ENCODE peak calls at places on chromosomes 2 and 18, in nine cellular contexts. M is psoas muscle; P is Peyer's patch; N is Panc1; D is tibial artery; G is heart right ventricle; T is cardiac fibroblast; Q is CD8-positive, alpha-beta T cell; E is PC-3. U is an unnamed sample.

GRCh38 chr2:101150306-101151140 is 659 bp downstream of the TBC1D8 start:
- DNase-seq in Q (no peak), P (peak), G (peak), E (peak), N (no peak), D (peak), T (peak), M (peak), U (peak)

GRCh38 chr2:58182527-58182926 is 58.6 kb downstream of the FANCL start:
- DNase-seq in D (no peak), N (no peak), P (no peak), Q (no peak), G (no peak), M (no peak), E (peak), T (peak), U (no peak)

GRCh38 chr2:95799892-95800291 is 191.7 kb downstream of the ANKRD36C start:
- DNase-seq in G (peak), P (peak), N (no peak), D (no peak), E (no peak), M (no peak), T (no peak), Q (no peak), U (no peak)

GRCh38 chr2:138079976-138080375 is 115.7 kb downstream of the HNMT start:
- DNase-seq in M (no peak), T (peak), D (no peak), P (no peak), E (peak), Q (no peak), G (no peak), N (no peak), U (no peak)

GRCh38 chr2:24919977-24920812 is at the start of gene ADCY3:
- DNase-seq in Q (peak), M (peak), D (peak), N (no peak), T (no peak), P (peak), G (peak), E (peak), U (peak)

GRCh38 chr2:232367016-232367415 is 11.5 kb upstream of the ALPP start:
- DNase-seq in E (no peak), T (no peak), D (peak), P (no peak), Q (no peak), G (no peak), M (no peak), N (no peak), U (no peak)

GRCh38 chr18:71212222-71212621 is 923.4 kb downstream of the SOCS6 start:
- DNase-seq in N (no peak), G (no peak), Q (no peak), M (no peak), E (no peak), T (no peak), D (no peak), P (no peak), U (no peak)

GRCh38 chr2:128413718-128414341 is 95.2 kb upstream of the HS6ST1 start:
- DNase-seq in T (no peak), Q (no peak), M (no peak), P (no peak), D (peak), E (no peak), N (no peak), G (no peak), U (peak)

GRCh38 chr2:160700006-160700405 is 206.4 kb upstream of the RBMS1 start:
- DNase-seq in D (no peak), G (no peak), Q (no peak), E (no peak), T (no peak), N (no peak), P (no peak), M (no peak), U (peak)

GRCh38 chr2:233387667-233388528 is 33.6 kb downstream of the DGKD start:
- DNase-seq in P (no peak), M (peak), E (no peak), D (peak), G (peak), Q (no peak), T (peak), N (no peak), U (peak)

GRCh38 chr2:144510206-144510991 is 9.5 kb downstream of the ZEB2 start:
- DNase-seq in E (no peak), Q (peak), M (no peak), D (peak), T (peak), P (no peak), G (no peak), N (no peak), U (peak)

GRCh38 chr2:109028280-109028679 is 39.3 kb upstream of the EDAR start:
- DNase-seq in D (no peak), M (no peak), G (no peak), T (no peak), Q (no peak), N (no peak), E (no peak), P (no peak), U (no peak)

GRCh38 chr18:23871410-23871809 is 143.1 kb upstream of the TTC39C start:
- DNase-seq in P (peak), D (no peak), M (no peak), Q (peak), G (peak), E (peak), T (peak), N (no peak), U (no peak)

GRCh38 chr2:48435909-48436308 is 94.0 kb upstream of the STON1 start:
- DNase-seq in M (no peak), T (peak), D (no peak), G (no peak), E (peak), Q (no peak), N (no peak), P (no peak), U (no peak)

GRCh38 chr18:24270937-24271380 is 126.7 kb downstream of the OSBPL1A start:
- DNase-seq in P (no peak), Q (no peak), D (no peak), E (peak), N (no peak), M (no peak), T (peak), G (no peak), U (peak)

GRCh38 chr2:215826838-215827441 is 186.4 kb downstream of the MREG start:
- DNase-seq in M (no peak), T (peak), G (no peak), E (peak), Q (no peak), N (no peak), P (no peak), D (no peak), U (peak)

GRCh38 chr2:194103941-194104655 is 1552.9 kb upstream of the SLC39A10 start:
- DNase-seq in N (no peak), P (no peak), D (no peak), M (no peak), Q (no peak), T (peak), G (no peak), E (no peak), U (no peak)
- H3K4me3 ChIP-seq in N (no peak), P (no peak), D (no peak), M (no peak), Q (no peak), T (no peak), G (no peak), E (no peak), U (no peak)

DNA sequence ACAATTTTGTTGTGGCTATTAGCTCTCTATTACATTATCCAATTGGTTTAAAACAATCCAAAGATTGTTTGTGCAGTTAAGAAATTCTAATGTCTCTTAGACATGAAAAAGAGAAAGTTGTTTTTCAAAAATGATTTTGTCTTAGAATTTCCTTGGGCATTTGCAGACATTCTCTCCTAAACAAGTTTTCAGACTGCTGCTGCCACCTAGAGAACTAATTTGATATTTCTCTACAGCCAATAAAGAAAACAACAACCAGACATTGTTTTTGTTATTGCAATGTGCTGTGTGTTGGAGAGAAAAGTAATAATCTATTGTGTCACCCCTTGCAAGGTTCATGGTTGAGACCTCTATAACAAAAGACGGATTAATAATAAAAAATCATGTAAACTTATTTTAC is 119.0 kb upstream of the SYT4 start:
- DNase-seq in D (no peak), G (no peak), N (no peak), Q (no peak), E (peak), P (no peak), M (no peak), T (peak), U (peak)
- TF ChIP-seq CTCF in D (no peak), G (peak), N (peak), Q (no peak), E (peak), P (no peak), M (peak), T (peak), U (peak)

DNA sequence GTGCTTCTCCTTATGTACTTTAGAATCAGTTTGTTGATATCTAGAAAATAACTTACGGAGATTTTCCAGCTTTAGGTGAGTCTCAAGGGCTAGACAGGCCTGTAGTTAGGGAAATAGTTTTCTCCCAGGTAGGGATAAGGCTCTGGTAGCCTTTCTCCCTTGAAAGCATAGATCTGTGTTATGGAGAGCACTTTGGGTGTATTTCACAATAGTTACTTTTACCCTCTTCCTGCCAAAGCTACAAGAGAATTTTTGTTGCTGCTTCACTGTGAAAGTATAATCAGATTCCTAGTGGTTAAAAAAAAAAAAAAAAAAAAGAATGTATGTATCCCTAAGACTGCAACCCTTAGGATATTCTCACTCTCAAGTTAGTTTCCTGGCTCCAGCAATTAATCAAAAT is 267.5 kb downstream of the PIK3C3 start:
- DNase-seq in T (no peak), D (no peak), G (no peak), N (no peak), Q (no peak), M (no peak), E (no peak), P (no peak), U (no peak)
- H3K4me3 ChIP-seq in T (no peak), D (no peak), G (no peak), N (no peak), Q (no peak), M (no peak), E (no peak), P (no peak), U (no peak)

GRCh38 chr2:102724016-102724490 is 37.8 kb upstream of the TMEM182 start:
- DNase-seq in G (no peak), E (no peak), D (no peak), P (no peak), N (no peak), T (no peak), Q (no peak), M (no peak), U (no peak)

GRCh38 chr2:102726128-102727087 is 35.4 kb upstream of the TMEM182 start:
- DNase-seq in N (no peak), Q (no peak), M (no peak), G (no peak), P (no peak), T (peak), E (no peak), D (no peak), U (no peak)

GRCh38 chr2:102718387-102719316 is 43.2 kb upstream of the TMEM182 start:
- DNase-seq in T (no peak), M (no peak), Q (no peak), D (no peak), N (no peak), G (no peak), P (no peak), E (no peak), U (no peak)

GRCh38 chr2:102724553-102724952 is 37.3 kb upstream of the TMEM182 start:
- DNase-seq in Q (no peak), D (no peak), G (no peak), T (no peak), E (no peak), P (no peak), M (no peak), N (no peak), U (no peak)
- TF ChIP-seq CTCF in Q (no peak), D (no peak), G (no peak), T (no peak), E (no peak), P (no peak), M (no peak), N (no peak), U (no peak)

DNA sequence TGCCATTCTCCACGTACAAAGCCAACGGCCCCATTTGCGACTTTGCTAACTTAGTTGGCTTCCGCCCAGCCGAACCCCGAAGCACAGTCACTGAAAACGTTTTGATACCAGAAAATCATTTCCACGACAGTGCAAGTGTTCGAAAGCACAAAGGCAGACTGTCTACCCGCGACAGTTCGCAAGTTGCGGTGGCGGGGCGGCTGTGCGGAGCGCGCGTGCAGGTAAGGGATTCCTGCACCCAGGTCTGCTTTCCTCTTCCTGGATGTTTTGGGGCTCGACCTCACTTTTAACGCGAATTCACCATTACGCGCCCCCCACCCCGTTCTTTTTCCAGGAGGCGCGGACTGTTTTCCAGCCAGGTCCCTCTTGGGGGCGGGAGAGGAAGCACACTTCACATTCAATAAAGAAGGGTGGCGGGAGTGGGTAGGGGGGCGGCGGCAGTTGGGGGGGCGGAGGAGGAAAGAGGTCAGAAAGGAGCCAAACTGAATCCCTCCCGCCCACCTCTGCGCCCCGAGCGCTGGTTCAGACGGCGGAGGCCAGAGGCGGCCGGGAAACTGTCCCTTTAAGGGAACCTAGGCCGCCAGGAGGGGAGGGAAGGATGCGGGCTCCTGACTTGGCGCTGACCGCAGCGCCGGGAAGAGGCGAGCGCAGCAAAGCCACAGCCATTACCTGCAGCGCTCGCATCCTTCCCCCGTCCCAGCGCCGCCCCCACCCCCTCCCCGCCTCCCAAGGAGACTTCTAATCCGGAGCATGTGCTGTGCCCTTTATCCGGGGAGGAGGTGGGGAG is 107.5 kb upstream of the KCTD1 start:
- DNase-seq in Q (no peak), P (peak), T (peak), D (peak), G (peak), N (no peak), E (peak), M (peak), U (peak)
- H3K4me3 ChIP-seq in Q (no peak), P (peak), T (peak), D (peak), G (peak), N (peak), E (peak), M (peak), U (peak)

DNA sequence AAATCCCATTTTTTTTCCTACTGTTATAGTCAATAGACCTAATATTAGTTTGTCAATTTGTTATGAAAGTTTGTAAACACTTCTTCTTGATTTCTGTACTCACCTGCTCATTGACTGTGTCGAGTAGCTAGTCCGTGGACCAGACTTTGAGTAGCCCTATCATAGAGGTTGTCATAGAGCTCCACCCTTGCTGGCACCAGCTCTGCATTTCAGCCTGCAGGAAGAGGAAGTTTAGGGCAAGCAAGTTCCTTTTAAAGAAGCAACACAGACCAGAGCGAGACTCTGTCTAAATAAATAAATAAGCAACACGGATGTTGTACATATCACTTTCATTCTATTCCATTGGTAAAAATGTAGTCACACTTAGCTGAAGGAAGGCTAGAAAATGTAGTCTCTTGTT is 74.0 kb downstream of the MCFD2 start:
- DNase-seq in Q (no peak), E (no peak), M (no peak), G (no peak), N (no peak), D (no peak), P (peak), T (no peak), U (no peak)
- TF ChIP-seq CTCF in Q (no peak), E (no peak), M (no peak), G (no peak), N (no peak), D (no peak), P (no peak), T (no peak), U (no peak)

GRCh38 chr18:60549338-60549960 is 176.9 kb upstream of the MC4R start:
- DNase-seq in Q (no peak), T (peak), N (peak), G (no peak), E (peak), D (no peak), P (no peak), M (no peak), U (peak)

GRCh38 chr18:60541661-60542060 is 169.1 kb upstream of the MC4R start:
- DNase-seq in M (no peak), P (no peak), E (no peak), Q (no peak), G (no peak), N (no peak), T (no peak), D (no peak), U (no peak)

GRCh38 chr18:60538891-60539290 is 166.3 kb upstream of the MC4R start:
- DNase-seq in N (no peak), M (no peak), E (no peak), T (no peak), P (no peak), G (no peak), D (no peak), Q (no peak), U (no peak)

DNA sequence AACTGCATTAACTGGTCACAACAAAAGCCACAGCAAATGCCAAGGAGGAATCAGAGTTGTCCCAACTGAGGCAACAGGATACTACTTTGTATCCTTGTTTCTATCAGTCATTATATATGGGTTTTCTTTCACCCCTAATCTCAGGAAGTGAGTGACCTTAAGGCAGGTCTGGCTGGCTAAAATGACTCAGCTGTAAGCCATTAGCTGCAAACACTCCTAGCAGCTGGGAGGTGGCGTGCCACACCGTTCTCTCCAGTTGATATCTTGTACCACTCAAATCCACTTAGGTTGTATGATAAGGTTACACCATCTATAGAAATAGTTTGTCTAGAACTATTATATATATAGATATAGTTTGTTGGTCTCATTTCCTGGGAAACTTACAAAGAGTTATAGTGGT is 171.1 kb upstream of the MC4R start:
- DNase-seq in Q (no peak), D (no peak), G (no peak), M (no peak), P (no peak), T (no peak), N (no peak), E (no peak), U (no peak)
- H3K4me3 ChIP-seq in Q (no peak), D (no peak), G (no peak), M (no peak), P (no peak), T (no peak), N (no peak), E (no peak), U (no peak)

GRCh38 chr2:235638541-235639192 is 144.8 kb downstream of the AGAP1 start:
- DNase-seq in Q (no peak), P (no peak), T (no peak), M (no peak), N (no peak), G (no peak), E (peak), D (no peak), U (no peak)
- TF ChIP-seq CTCF in Q (no peak), P (no peak), T (no peak), M (no peak), N (no peak), G (peak), E (peak), D (no peak), U (no peak)

U was measured in fibroblast of villous mesenchyme.